ENCODE peak calls at places on chromosomes 7 and 10, in ten cellular contexts. H is kidney tubule cell; P is HEK293T; L is EH; Q is endothelial cell; R is SK-N-SH; T is NCI-H446; I is HFF-Myc; Z is fibroblast of pulmonary artery; A is activated CD8-positive, alpha-beta memory T cell treated with anti-CD3 and anti-CD28 coated beads for 1 hour. W is an unnamed sample.
A peak's percentile ranks its signal among the peaks of the same experiment; 100 is the strongest.

GRCh38 chr7:29274156-29275017 is 79.8 kb downstream of the CHN2 start:
- DNase-seq in H (no peak), P (no peak), L (no peak), Q (no peak), R (no peak), T (no peak), I (no peak), Z (peak; percentile 49), A (no peak), W (no peak)

GRCh38 chr7:102454423-102454822 is 10.2 kb downstream of the ALKBH4 start:
- DNase-seq in H (no peak), P (no peak), L (no peak), Q (no peak), R (no peak), T (no peak), I (no peak), Z (no peak), A (no peak), W (no peak)

GRCh38 chr10:63314020-63314419 is 151.8 kb downstream of the JMJD1C start:
- DNase-seq in H (no peak), P (no peak), L (no peak), Q (no peak), R (no peak), T (no peak), I (no peak), Z (no peak), A (no peak), W (no peak)

GRCh38 chr10:38025283-38025682 is 14.8 kb downstream of the ZNF33A start:
- DNase-seq in H (no peak), P (no peak), L (no peak), Q (no peak), R (no peak), T (no peak), I (no peak), Z (no peak), A (no peak), W (no peak)

GRCh38 chr7:45160374-45160773 is 2.8 kb downstream of the RAMP3 start:
- DNase-seq in H (no peak), P (no peak), L (no peak), Q (no peak), R (peak; percentile 66), T (no peak), I (no peak), Z (no peak), A (no peak), W (no peak)

GRCh38 chr7:155741061-155741460 is 71.2 kb downstream of the SHH start:
- DNase-seq in H (no peak), P (no peak), L (no peak), Q (no peak), R (no peak), T (no peak), I (no peak), Z (no peak), A (no peak), W (no peak)

GRCh38 chr10:36534471-36535002 is 590.9 kb upstream of the ANKRD30A start:
- DNase-seq in H (peak; percentile 97), P (no peak), L (peak; percentile 88), Q (no peak), R (no peak), T (no peak), I (peak; percentile 66), Z (peak; percentile 84), A (no peak), W (no peak)

GRCh38 chr10:119250641-119251314 is 43.4 kb downstream of the GRK5 start:
- DNase-seq in H (peak; percentile 45), P (no peak), L (peak; percentile 89), Q (no peak), R (no peak), T (no peak), I (peak; percentile 32), Z (peak; percentile 89), A (no peak), W (peak; percentile 41)

GRCh38 chr10:133445268-133445732 is 8.4 kb upstream of the SCART1 start:
- DNase-seq in H (no peak), P (no peak), L (no peak), Q (no peak), R (peak; percentile 18), T (no peak), I (no peak), Z (no peak), A (no peak), W (no peak)

GRCh38 chr10:90712529-90712928 is 145.3 kb downstream of the HTR7 start:
- DNase-seq in H (no peak), P (no peak), L (no peak), Q (no peak), R (no peak), T (no peak), I (no peak), Z (no peak), A (no peak), W (no peak)

GRCh38 chr10:21696302-21696701 is 162.3 kb downstream of the MLLT10 start:
- DNase-seq in H (no peak), P (no peak), L (no peak), Q (no peak), R (no peak), T (no peak), I (no peak), Z (no peak), A (no peak), W (no peak)

GRCh38 chr7:34275629-34276028 is 370.3 kb downstream of the BMPER start:
- DNase-seq in H (peak; percentile 15), P (no peak), L (no peak), Q (no peak), R (no peak), T (no peak), I (no peak), Z (no peak), A (no peak), W (no peak)

GRCh38 chr10:86178401-86179142 is 188.0 kb downstream of the GRID1 start:
- DNase-seq in H (peak; percentile 20), P (peak; percentile 67), L (peak; percentile 9), Q (peak; percentile 61), R (peak; percentile 68), T (no peak), I (no peak), Z (no peak), A (no peak), W (peak; percentile 37)

GRCh38 chr7:130712416-130712815 is 21.6 kb downstream of the KLF14 start:
- DNase-seq in H (no peak), P (no peak), L (no peak), Q (no peak), R (no peak), T (no peak), I (no peak), Z (no peak), A (no peak), W (no peak)

GRCh38 chr7:33529070-33529469 is 376.3 kb upstream of the BMPER start:
- DNase-seq in H (no peak), P (no peak), L (no peak), Q (no peak), R (no peak), T (no peak), I (no peak), Z (no peak), A (no peak), W (no peak)

W was measured in ACHN.